ENCODE peak calls at places on chromosomes 7 and 10, in seven cellular contexts. One of them, this sample, is unnamed. For H3K79me2, the result is how much of the 10 kb centered on the place peaks cover.

GRCh38 chr10:77873558-77874380 is 52.8 kb downstream of the DLG5 start:
- DNase-seq in GM23248: peak
- DNase-seq in PC-9: peak
- DNase-seq in PC-3: peak
- DNase-seq in mammary epithelial cell: peak
- DNase-seq in fibroblast of lung: peak
- DNase-seq in HCT116: peak
- DNase-seq in this sample: peak

GRCh38 chr10:102300289-102300843 is 55.0 kb downstream of the GBF1 start:
- DNase-seq in GM23248: peak
- DNase-seq in fibroblast of lung: peak
- DNase-seq in HCT116: no peak
- DNase-seq in PC-3: peak
- DNase-seq in mammary epithelial cell: no peak
- DNase-seq in PC-9: no peak
- DNase-seq in this sample: no peak

GRCh38 chr7:140230517-140230861 is 53.7 kb upstream of the KDM7A start:
- DNase-seq in PC-9: no peak
- DNase-seq in PC-3: no peak
- DNase-seq in GM23248: peak
- DNase-seq in fibroblast of lung: no peak
- DNase-seq in HCT116: no peak
- DNase-seq in mammary epithelial cell: no peak
- DNase-seq in this sample: no peak

GRCh38 chr10:110843031-110843430 is 28.7 kb upstream of the PDCD4 start:
- DNase-seq in fibroblast of lung: no peak
- DNase-seq in PC-9: no peak
- DNase-seq in GM23248: no peak
- DNase-seq in mammary epithelial cell: no peak
- DNase-seq in HCT116: no peak
- DNase-seq in PC-3: no peak
- DNase-seq in this sample: no peak

GRCh38 chr10:13961096-13961495 is 369.6 kb downstream of the FRMD4A start:
- DNase-seq in PC-9: no peak
- DNase-seq in mammary epithelial cell: peak
- DNase-seq in fibroblast of lung: peak
- DNase-seq in PC-3: no peak
- DNase-seq in GM23248: peak
- DNase-seq in HCT116: no peak
- DNase-seq in this sample: no peak

GRCh38 chr7:36343548-36343947 is 46.1 kb upstream of the ANLN start:
- DNase-seq in HCT116: no peak
- DNase-seq in mammary epithelial cell: no peak
- DNase-seq in PC-3: no peak
- DNase-seq in GM23248: no peak
- DNase-seq in PC-9: no peak
- DNase-seq in fibroblast of lung: no peak
- DNase-seq in this sample: no peak

GRCh38 chr7:34844936-34845665 is 187.1 kb downstream of the NPSR1 start:
- DNase-seq in PC-9: no peak
- DNase-seq in GM23248: no peak
- DNase-seq in mammary epithelial cell: no peak
- DNase-seq in PC-3: no peak
- DNase-seq in HCT116: no peak
- DNase-seq in fibroblast of lung: no peak
- DNase-seq in this sample: no peak

GRCh38 chr10:50033481-50033880 is 34.3 kb upstream of the WASHC2A start:
- DNase-seq in HCT116: no peak
- DNase-seq in PC-3: no peak
- DNase-seq in PC-9: no peak
- DNase-seq in fibroblast of lung: peak
- DNase-seq in GM23248: peak
- DNase-seq in mammary epithelial cell: no peak
- DNase-seq in this sample: no peak

GRCh38 chr7:106071999-106072714 is 40.0 kb downstream of the SYPL1 start:
- DNase-seq in PC-3: peak
- DNase-seq in fibroblast of lung: no peak
- DNase-seq in HCT116: no peak
- DNase-seq in GM23248: no peak
- DNase-seq in PC-9: no peak
- DNase-seq in mammary epithelial cell: no peak
- DNase-seq in this sample: peak

GRCh38 chr7:80934286-80934685 is 15.4 kb upstream of the SEMA3C start:
- DNase-seq in GM23248: peak
- DNase-seq in fibroblast of lung: no peak
- DNase-seq in HCT116: no peak
- DNase-seq in PC-9: no peak
- DNase-seq in PC-3: peak
- DNase-seq in mammary epithelial cell: peak
- DNase-seq in this sample: no peak

GRCh38 chr10:2994562-2994961 is 72.8 kb upstream of the PFKP start:
- DNase-seq in mammary epithelial cell: no peak
- DNase-seq in HCT116: no peak
- DNase-seq in PC-3: no peak
- DNase-seq in fibroblast of lung: no peak
- DNase-seq in PC-9: no peak
- DNase-seq in GM23248: peak
- DNase-seq in this sample: no peak

GRCh38 chr10:79260803-79261740 is 86.2 kb upstream of the PPIF start:
- DNase-seq in fibroblast of lung: peak
- DNase-seq in PC-9: no peak
- DNase-seq in HCT116: no peak
- DNase-seq in mammary epithelial cell: no peak
- DNase-seq in GM23248: no peak
- DNase-seq in PC-3: no peak
- DNase-seq in this sample: no peak

GRCh38 chr7:125299366-125299765 is 369.7 kb upstream of the POT1 start:
- DNase-seq in GM23248: no peak
- DNase-seq in fibroblast of lung: no peak
- DNase-seq in mammary epithelial cell: no peak
- DNase-seq in PC-3: no peak
- DNase-seq in PC-9: no peak
- DNase-seq in HCT116: no peak
- DNase-seq in this sample: no peak

GRCh38 chr7:129845178-129845971 is 107.4 kb downstream of the UBE2H start:
- DNase-seq in HCT116: peak
- DNase-seq in GM23248: peak
- DNase-seq in fibroblast of lung: peak
- DNase-seq in PC-9: peak
- DNase-seq in mammary epithelial cell: peak
- DNase-seq in PC-3: peak
- DNase-seq in this sample: peak

GRCh38 chr7:30485667-30486066 is 7.1 kb upstream of the NOD1 start:
- DNase-seq in PC-9: no peak
- DNase-seq in GM23248: no peak
- DNase-seq in mammary epithelial cell: no peak
- DNase-seq in fibroblast of lung: no peak
- DNase-seq in HCT116: no peak
- DNase-seq in PC-3: no peak
- DNase-seq in this sample: no peak

GRCh38 chr10:131755200-131755599 is 145.6 kb upstream of the PPP2R2D start:
- DNase-seq in HCT116: no peak
- DNase-seq in GM23248: no peak
- DNase-seq in PC-9: no peak
- DNase-seq in fibroblast of lung: no peak
- DNase-seq in PC-3: no peak
- DNase-seq in mammary epithelial cell: no peak
- DNase-seq in this sample: no peak

GRCh38 chr10:71314028-71314693 is 4.9 kb upstream of the SLC29A3 start:
- DNase-seq in HCT116: peak
- DNase-seq in mammary epithelial cell: no peak
- DNase-seq in GM23248: peak
- DNase-seq in PC-9: peak
- DNase-seq in fibroblast of lung: peak
- DNase-seq in PC-3: peak
- DNase-seq in this sample: peak

GRCh38 chr10:72315054-72315453 is 39.7 kb downstream of the DNAJB12 start:
- DNase-seq in PC-3: no peak
- DNase-seq in HCT116: no peak
- DNase-seq in GM23248: no peak
- DNase-seq in mammary epithelial cell: peak
- DNase-seq in PC-9: peak
- DNase-seq in fibroblast of lung: no peak
- DNase-seq in this sample: no peak

GRCh38 chr10:91090761-91091529 is 129.5 kb upstream of the PCGF5 start:
- DNase-seq in mammary epithelial cell: no peak
- DNase-seq in PC-3: no peak
- DNase-seq in HCT116: no peak
- DNase-seq in fibroblast of lung: peak
- DNase-seq in PC-9: no peak
- DNase-seq in GM23248: peak
- DNase-seq in this sample: no peak

GRCh38 chr10:58384095-58384494 is 1.1 kb upstream of the TFAM start:
- DNase-seq in fibroblast of lung: no peak
- DNase-seq in PC-3: peak
- DNase-seq in HCT116: no peak
- DNase-seq in mammary epithelial cell: peak
- DNase-seq in PC-9: no peak
- DNase-seq in GM23248: peak
- DNase-seq in this sample: peak

GRCh38 chr7:129089521-129090212 is 34.8 kb upstream of the TNPO3 start:
- DNase-seq in HCT116: no peak
- DNase-seq in GM23248: peak
- DNase-seq in mammary epithelial cell: no peak
- DNase-seq in PC-3: no peak
- DNase-seq in fibroblast of lung: no peak
- DNase-seq in PC-9: no peak
- DNase-seq in this sample: no peak

GRCh38 chr10:97450828-97451227 is 4.9 kb downstream of the ZDHHC16 start:
- DNase-seq in HCT116: no peak
- DNase-seq in fibroblast of lung: no peak
- DNase-seq in GM23248: peak
- DNase-seq in PC-9: no peak
- DNase-seq in PC-3: no peak
- DNase-seq in mammary epithelial cell: peak
- DNase-seq in this sample: no peak
- H3K79me2 ChIP-seq in HCT116: under half
- H3K79me2 ChIP-seq in fibroblast of lung: half or more
- H3K79me2 ChIP-seq in GM23248: half or more
- H3K79me2 ChIP-seq in PC-9: under half
- H3K79me2 ChIP-seq in PC-3: under half
- H3K79me2 ChIP-seq in mammary epithelial cell: half or more
- H3K79me2 ChIP-seq in this sample: under half

DNA sequence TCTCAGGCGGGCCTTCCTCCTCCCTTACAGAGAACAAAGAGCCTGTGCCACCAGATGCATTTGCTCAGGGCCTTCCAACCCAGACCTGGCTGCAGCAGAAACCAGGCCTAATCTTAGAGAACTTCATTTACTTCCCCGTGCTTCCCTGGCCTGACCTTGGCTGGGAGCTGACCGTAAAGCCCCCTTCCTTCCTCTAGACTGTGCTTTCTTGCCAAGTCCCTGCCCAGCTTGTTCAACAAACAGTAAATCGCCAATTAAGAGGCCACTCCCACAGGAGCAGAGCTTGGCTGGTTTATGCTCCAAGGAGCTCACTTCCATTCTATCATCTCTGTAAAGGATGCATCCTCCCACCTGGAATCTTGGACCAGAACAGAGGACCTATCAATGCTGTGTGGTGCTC is 110.9 kb downstream of the COL13A1 start:
- DNase-seq in HCT116: no peak
- DNase-seq in GM23248: no peak
- DNase-seq in mammary epithelial cell: no peak
- DNase-seq in PC-3: no peak
- DNase-seq in PC-9: no peak
- DNase-seq in fibroblast of lung: peak
- DNase-seq in this sample: no peak
- H3K79me2 ChIP-seq in HCT116: under half
- H3K79me2 ChIP-seq in GM23248: under half
- H3K79me2 ChIP-seq in mammary epithelial cell: under half
- H3K79me2 ChIP-seq in PC-3: under half
- H3K79me2 ChIP-seq in PC-9: under half
- H3K79me2 ChIP-seq in fibroblast of lung: under half
- H3K79me2 ChIP-seq in this sample: under half

GRCh38 chr7:42935861-42936260 is 3.7 kb downstream of the MRPL32 start:
- DNase-seq in fibroblast of lung: peak
- DNase-seq in GM23248: no peak
- DNase-seq in mammary epithelial cell: no peak
- DNase-seq in PC-9: no peak
- DNase-seq in HCT116: no peak
- DNase-seq in PC-3: no peak
- DNase-seq in this sample: no peak
- H3K79me2 ChIP-seq in fibroblast of lung: under half
- H3K79me2 ChIP-seq in GM23248: under half
- H3K79me2 ChIP-seq in mammary epithelial cell: half or more
- H3K79me2 ChIP-seq in PC-9: under half
- H3K79me2 ChIP-seq in HCT116: half or more
- H3K79me2 ChIP-seq in PC-3: under half
- H3K79me2 ChIP-seq in this sample: half or more

DNA sequence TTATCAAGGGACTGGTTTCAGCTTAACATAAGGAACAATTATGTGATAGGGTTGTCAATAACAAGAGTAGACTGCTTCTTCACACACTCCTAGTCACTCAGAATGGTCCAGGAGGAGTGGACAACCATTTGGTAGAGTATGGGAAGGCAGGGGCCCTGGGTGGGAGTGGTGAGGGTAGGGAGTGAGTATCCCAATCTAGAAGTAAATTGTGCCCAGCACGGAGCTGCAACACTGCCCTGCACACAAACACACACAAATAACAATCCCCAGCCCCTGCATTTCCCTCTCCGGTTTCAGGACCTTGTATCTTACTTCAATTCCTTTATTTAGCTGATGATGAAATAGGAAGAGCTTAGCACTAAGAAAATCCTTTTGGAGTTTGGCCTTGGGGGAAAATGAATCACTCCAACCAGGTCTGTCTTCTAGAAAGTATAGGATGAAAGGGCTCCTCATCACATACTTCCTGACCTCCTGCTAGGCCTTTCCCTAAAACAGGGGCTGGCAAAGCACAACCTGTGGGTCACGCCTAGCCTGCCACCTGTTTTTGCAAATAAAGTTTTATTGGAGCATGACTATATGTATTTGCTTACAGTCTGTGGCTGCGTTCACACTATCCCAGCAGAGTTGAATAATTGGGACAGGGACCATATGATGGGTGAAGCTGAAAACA is 110.7 kb downstream of the EGFR start:
- DNase-seq in HCT116: no peak
- DNase-seq in fibroblast of lung: peak
- DNase-seq in GM23248: peak
- DNase-seq in mammary epithelial cell: peak
- DNase-seq in PC-9: no peak
- DNase-seq in PC-3: peak
- DNase-seq in this sample: no peak
- H3K79me2 ChIP-seq in HCT116: under half
- H3K79me2 ChIP-seq in fibroblast of lung: under half
- H3K79me2 ChIP-seq in GM23248: half or more
- H3K79me2 ChIP-seq in mammary epithelial cell: half or more
- H3K79me2 ChIP-seq in PC-9: half or more
- H3K79me2 ChIP-seq in PC-3: half or more
- H3K79me2 ChIP-seq in this sample: under half

GRCh38 chr7:77542399-77542798 is 5.3 kb downstream of the PTPN12 start:
- DNase-seq in GM23248: peak
- DNase-seq in HCT116: no peak
- DNase-seq in fibroblast of lung: no peak
- DNase-seq in PC-9: no peak
- DNase-seq in PC-3: peak
- DNase-seq in mammary epithelial cell: peak
- DNase-seq in this sample: no peak
- H3K79me2 ChIP-seq in GM23248: half or more
- H3K79me2 ChIP-seq in HCT116: half or more
- H3K79me2 ChIP-seq in fibroblast of lung: half or more
- H3K79me2 ChIP-seq in PC-9: half or more
- H3K79me2 ChIP-seq in PC-3: half or more
- H3K79me2 ChIP-seq in mammary epithelial cell: half or more
- H3K79me2 ChIP-seq in this sample: half or more